ENCODE peak calls at places on chromosomes 3 and 15, in six cellular contexts. One of them, this sample, is unnamed.

GRCh38 chr3:65714138-65714537 is 324.6 kb downstream of the MAGI1 start:
- DNase-seq in choroid plexus epithelial cell: peak
- DNase-seq in neural crest cell: no peak
- DNase-seq in RWPE1: no peak
- DNase-seq in stimulated activated CD4-positive, alpha-beta T cell treated with anti-CD3 and anti-CD28 coated beads, Interleukin-4, amount 100 ng/mL, for 48 hours: no peak
- DNase-seq in GM20000: no peak
- DNase-seq in this sample: no peak

GRCh38 chr15:73956276-73957086 is 30.2 kb downstream of the LOXL1 start:
- DNase-seq in neural crest cell: no peak
- DNase-seq in RWPE1: peak
- DNase-seq in choroid plexus epithelial cell: peak
- DNase-seq in stimulated activated CD4-positive, alpha-beta T cell treated with anti-CD3 and anti-CD28 coated beads, Interleukin-4, amount 100 ng/mL, for 48 hours: no peak
- DNase-seq in GM20000: no peak
- DNase-seq in this sample: peak

GRCh38 chr15:66948294-66948693 is 117.1 kb upstream of the SMAD3 start:
- DNase-seq in neural crest cell: no peak
- DNase-seq in GM20000: no peak
- DNase-seq in RWPE1: no peak
- DNase-seq in stimulated activated CD4-positive, alpha-beta T cell treated with anti-CD3 and anti-CD28 coated beads, Interleukin-4, amount 100 ng/mL, for 48 hours: no peak
- DNase-seq in choroid plexus epithelial cell: peak
- DNase-seq in this sample: peak

GRCh38 chr15:92012368-92012629 is 158.8 kb downstream of the SLCO3A1 start:
- DNase-seq in stimulated activated CD4-positive, alpha-beta T cell treated with anti-CD3 and anti-CD28 coated beads, Interleukin-4, amount 100 ng/mL, for 48 hours: peak
- DNase-seq in RWPE1: no peak
- DNase-seq in neural crest cell: no peak
- DNase-seq in GM20000: no peak
- DNase-seq in choroid plexus epithelial cell: no peak
- DNase-seq in this sample: no peak

GRCh38 chr3:38177175-38177574 is 11.8 kb downstream of the OXSR1 start:
- DNase-seq in neural crest cell: no peak
- DNase-seq in choroid plexus epithelial cell: no peak
- DNase-seq in RWPE1: no peak
- DNase-seq in GM20000: no peak
- DNase-seq in stimulated activated CD4-positive, alpha-beta T cell treated with anti-CD3 and anti-CD28 coated beads, Interleukin-4, amount 100 ng/mL, for 48 hours: no peak
- DNase-seq in this sample: no peak

GRCh38 chr3:142210608-142211007 is 14.8 kb downstream of the GK5 start:
- DNase-seq in RWPE1: no peak
- DNase-seq in stimulated activated CD4-positive, alpha-beta T cell treated with anti-CD3 and anti-CD28 coated beads, Interleukin-4, amount 100 ng/mL, for 48 hours: no peak
- DNase-seq in choroid plexus epithelial cell: peak
- DNase-seq in GM20000: no peak
- DNase-seq in neural crest cell: no peak
- DNase-seq in this sample: no peak

GRCh38 chr15:69826818-69827174 is 270.9 kb downstream of the TLE3 start:
- DNase-seq in RWPE1: no peak
- DNase-seq in stimulated activated CD4-positive, alpha-beta T cell treated with anti-CD3 and anti-CD28 coated beads, Interleukin-4, amount 100 ng/mL, for 48 hours: no peak
- DNase-seq in choroid plexus epithelial cell: peak
- DNase-seq in neural crest cell: no peak
- DNase-seq in GM20000: no peak
- DNase-seq in this sample: no peak

GRCh38 chr3:118641608-118642007 is 393.0 kb downstream of the IGSF11 start:
- DNase-seq in RWPE1: no peak
- DNase-seq in neural crest cell: peak
- DNase-seq in GM20000: peak
- DNase-seq in choroid plexus epithelial cell: no peak
- DNase-seq in stimulated activated CD4-positive, alpha-beta T cell treated with anti-CD3 and anti-CD28 coated beads, Interleukin-4, amount 100 ng/mL, for 48 hours: no peak
- DNase-seq in this sample: no peak

GRCh38 chr15:77746254-77747174 is 113.8 kb upstream of the LINGO1 start:
- DNase-seq in choroid plexus epithelial cell: no peak
- DNase-seq in stimulated activated CD4-positive, alpha-beta T cell treated with anti-CD3 and anti-CD28 coated beads, Interleukin-4, amount 100 ng/mL, for 48 hours: no peak
- DNase-seq in neural crest cell: no peak
- DNase-seq in GM20000: no peak
- DNase-seq in RWPE1: no peak
- DNase-seq in this sample: no peak

GRCh38 chr3:31550452-31551251 is 17.9 kb downstream of the STT3B start:
- DNase-seq in stimulated activated CD4-positive, alpha-beta T cell treated with anti-CD3 and anti-CD28 coated beads, Interleukin-4, amount 100 ng/mL, for 48 hours: no peak
- DNase-seq in RWPE1: no peak
- DNase-seq in choroid plexus epithelial cell: peak
- DNase-seq in GM20000: no peak
- DNase-seq in neural crest cell: no peak
- DNase-seq in this sample: peak

GRCh38 chr15:35439291-35439690 is 106.7 kb downstream of the DPH6 start:
- DNase-seq in GM20000: no peak
- DNase-seq in stimulated activated CD4-positive, alpha-beta T cell treated with anti-CD3 and anti-CD28 coated beads, Interleukin-4, amount 100 ng/mL, for 48 hours: no peak
- DNase-seq in RWPE1: no peak
- DNase-seq in neural crest cell: no peak
- DNase-seq in choroid plexus epithelial cell: peak
- DNase-seq in this sample: no peak

GRCh38 chr3:108552267-108553159 is 36.7 kb downstream of the CIP2A start:
- DNase-seq in RWPE1: peak
- DNase-seq in choroid plexus epithelial cell: peak
- DNase-seq in GM20000: peak
- DNase-seq in stimulated activated CD4-positive, alpha-beta T cell treated with anti-CD3 and anti-CD28 coated beads, Interleukin-4, amount 100 ng/mL, for 48 hours: no peak
- DNase-seq in neural crest cell: no peak
- DNase-seq in this sample: peak

GRCh38 chr3:111737712-111738097 is 121.4 kb upstream of the PHLDB2 start:
- DNase-seq in GM20000: no peak
- DNase-seq in choroid plexus epithelial cell: peak
- DNase-seq in RWPE1: no peak
- DNase-seq in neural crest cell: no peak
- DNase-seq in stimulated activated CD4-positive, alpha-beta T cell treated with anti-CD3 and anti-CD28 coated beads, Interleukin-4, amount 100 ng/mL, for 48 hours: no peak
- DNase-seq in this sample: peak

GRCh38 chr3:40505599-40506462 is at the start of gene ZNF620:
- DNase-seq in choroid plexus epithelial cell: peak
- DNase-seq in stimulated activated CD4-positive, alpha-beta T cell treated with anti-CD3 and anti-CD28 coated beads, Interleukin-4, amount 100 ng/mL, for 48 hours: peak
- DNase-seq in neural crest cell: peak
- DNase-seq in RWPE1: peak
- DNase-seq in GM20000: peak
- DNase-seq in this sample: peak

This sample was measured in MCF 10A.